ENCODE peak calls at places on chromosomes 7 and 10, in six cellular contexts. J is uterus, Q is neuronal stem cell, R is Peyer's patch, S is fibroblast of lung, L is kidney. P is an unnamed sample.

GRCh38 chr10:99450624-99451498 is 20.4 kb upstream of the GOT1 start:
- DNase-seq in J (no peak), L (no peak), Q (no peak), S (no peak), R (no peak), P (peak; percentile 25)

GRCh38 chr10:79367421-79368189 is 20.3 kb downstream of the PPIF start:
- DNase-seq in L (no peak), R (no peak), Q (no peak), J (no peak), S (peak; percentile 85), P (no peak)

GRCh38 chr7:43764807-43765491 is 6.5 kb downstream of the BLVRA start:
- DNase-seq in S (peak; percentile 51), Q (no peak), R (no peak), L (no peak), J (no peak), P (no peak)

GRCh38 chr10:93062499-93063216 is 2.1 kb downstream of the CYP26C1 start:
- DNase-seq in S (no peak), L (peak; percentile 70), Q (no peak), J (no peak), R (peak; percentile 65), P (peak; percentile 13)

GRCh38 chr7:117916309-117916708 is 43.1 kb upstream of the CTTNBP2 start:
- DNase-seq in R (no peak), S (no peak), J (no peak), L (no peak), Q (no peak), P (no peak)

GRCh38 chr10:34609287-34609940 is 205.7 kb downstream of the PARD3 start:
- DNase-seq in Q (no peak), S (no peak), J (no peak), R (no peak), L (no peak), P (no peak)

GRCh38 chr10:93501650-93502049 is 5.2 kb downstream of the CEP55 start:
- DNase-seq in R (no peak), L (no peak), Q (no peak), J (no peak), S (no peak), P (no peak)

GRCh38 chr7:140940866-140941265 is 16.1 kb upstream of the BRAF start:
- DNase-seq in R (no peak), J (no peak), Q (no peak), S (no peak), L (no peak), P (no peak)

GRCh38 chr7:142583424-142583823 is 165.8 kb upstream of the PRSS1 start:
- DNase-seq in J (no peak), R (no peak), S (peak; percentile 87), Q (no peak), L (no peak), P (no peak)

GRCh38 chr10:30591249-30591670 is 38.3 kb downstream of the LYZL2 start:
- DNase-seq in R (no peak), S (peak; percentile 30), Q (peak; percentile 57), J (peak; percentile 27), L (no peak), P (peak; percentile 19)

GRCh38 chr10:71990706-71991269 is 26.6 kb downstream of the CHST3 start:
- DNase-seq in L (no peak), J (no peak), Q (no peak), R (no peak), S (no peak), P (no peak)

GRCh38 chr10:79399242-79399831 is 46.1 kb downstream of the ZCCHC24 start:
- DNase-seq in S (peak; percentile 97), R (peak; percentile 69), Q (peak; percentile 30), L (peak; percentile 96), J (peak; percentile 94), P (peak; percentile 89)

GRCh38 chr10:112842832-112843360 is 107.2 kb upstream of the TCF7L2 start:
- DNase-seq in S (peak; percentile 1), Q (no peak), L (peak; percentile 87), R (no peak), J (peak; percentile 43), P (no peak)

GRCh38 chr7:73895626-73896025 is 34.7 kb downstream of the TMEM270 start:
- DNase-seq in R (no peak), S (peak; percentile 12), J (no peak), Q (no peak), L (no peak), P (no peak)

GRCh38 chr10:61964059-61964709 is 62.7 kb downstream of the ARID5B start:
- DNase-seq in R (no peak), Q (no peak), J (no peak), S (peak; percentile 15), L (no peak), P (no peak)

GRCh38 chr10:45235823-45236222 is 79.6 kb downstream of the OR13A1 start:
- DNase-seq in Q (no peak), S (peak; percentile 10), L (no peak), J (no peak), R (no peak), P (no peak)

GRCh38 chr10:14873090-14873760 is 5.4 kb upstream of the SUV39H2 start:
- DNase-seq in Q (no peak), J (no peak), R (no peak), S (peak; percentile 82), L (no peak), P (no peak)

GRCh38 chr7:66697451-66698438 is 42.8 kb upstream of the RABGEF1 start:
- DNase-seq in J (peak; percentile 52), Q (no peak), S (peak; percentile 76), R (no peak), L (no peak), P (peak; percentile 48)

GRCh38 chr7:150962743-150963399 is 15.2 kb downstream of the KCNH2 start:
- DNase-seq in L (no peak), R (peak; percentile 75), Q (no peak), J (peak; percentile 63), S (no peak), P (peak; percentile 70)

GRCh38 chr7:154553711-154554265 is 449.1 kb downstream of the PAXIP1 start:
- DNase-seq in L (no peak), S (no peak), Q (no peak), R (no peak), J (no peak), P (no peak)

GRCh38 chr10:26697163-26697921 is at the start of gene PDSS1:
- DNase-seq in J (peak; percentile 64), R (peak; percentile 88), Q (peak; percentile 53), L (peak; percentile 92), S (peak; percentile 62), P (peak; percentile 76)

GRCh38 chr10:101266396-101267298 is 37.4 kb upstream of the LBX1 start:
- DNase-seq in S (no peak), J (no peak), Q (no peak), R (no peak), L (no peak), P (no peak)

GRCh38 chr10:12703141-12703540 is 298.4 kb downstream of the CCDC3 start:
- DNase-seq in L (no peak), S (peak; percentile 63), J (no peak), Q (no peak), R (no peak), P (no peak)

GRCh38 chr7:92784935-92785334 is 51.4 kb downstream of the CDK6 start:
- DNase-seq in R (no peak), Q (no peak), L (no peak), S (no peak), J (no peak), P (no peak)

GRCh38 chr7:92782855-92783254 is 53.5 kb downstream of the CDK6 start:
- DNase-seq in J (no peak), S (no peak), Q (no peak), R (no peak), L (no peak), P (no peak)

GRCh38 chr7:92782236-92782635 is 54.1 kb downstream of the CDK6 start:
- DNase-seq in S (no peak), J (no peak), Q (no peak), L (no peak), R (no peak), P (no peak)

GRCh38 chr7:92781117-92781720 is 55.2 kb downstream of the CDK6 start:
- DNase-seq in R (no peak), J (peak; percentile 30), L (peak; percentile 79), S (peak; percentile 29), Q (no peak), P (peak; percentile 31)

DNA sequence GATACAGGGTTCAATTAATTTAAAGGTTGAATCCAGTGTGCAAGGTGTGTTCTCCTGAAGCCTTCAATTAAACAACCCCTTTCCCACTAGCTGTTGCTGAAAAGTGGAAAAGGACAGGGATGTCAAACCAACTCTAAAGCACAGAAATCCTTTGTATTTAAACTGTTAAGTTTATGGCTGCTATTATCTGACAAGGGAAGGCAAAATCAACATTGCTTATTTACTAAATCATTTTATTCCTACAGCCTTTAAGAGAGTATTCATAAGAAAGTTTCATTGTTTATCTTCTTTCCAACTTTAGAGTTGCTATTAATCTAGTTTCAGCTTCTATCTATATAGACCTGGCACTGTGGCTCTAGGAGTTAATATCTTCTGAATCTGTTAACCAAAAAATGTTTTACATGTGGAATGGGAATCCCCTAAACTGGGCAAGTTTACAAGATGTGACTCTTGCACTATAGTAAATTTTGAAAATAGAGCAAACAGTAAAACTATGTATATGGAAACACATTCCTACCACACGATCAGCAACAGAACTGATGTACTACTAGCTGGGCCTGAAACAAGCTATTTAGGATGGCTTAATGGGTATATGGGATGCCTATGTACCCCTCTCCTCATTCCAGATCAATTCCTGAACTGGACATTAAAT is 53.0 kb downstream of the CDK6 start:
- DNase-seq in Q (no peak), S (no peak), L (no peak), J (no peak), R (no peak), P (no peak)
- H3K4me1 ChIP-seq in Q (peaks cover 1% of the 10 kb centered on the region), S (peaks cover 10% of the 10 kb centered on the region), L (no peaks in the 10 kb centered on the region), J (no peaks in the 10 kb centered on the region), R (no peaks in the 10 kb centered on the region), P (peaks cover 39% of the 10 kb centered on the region)

GRCh38 chr10:129962092-129962494 is 2.0 kb downstream of the EBF3 start:
- DNase-seq in J (peak; percentile 8), L (no peak), R (no peak), Q (peak; percentile 26), S (no peak), P (no peak)
- H3K4me3 ChIP-seq in J (no peak overlapping the region), L (no peak overlapping the region), R (no peak overlapping the region), Q (no peak overlapping the region), S (no peak overlapping the region), P (peak overlapping the region; percentile 67)

DNA sequence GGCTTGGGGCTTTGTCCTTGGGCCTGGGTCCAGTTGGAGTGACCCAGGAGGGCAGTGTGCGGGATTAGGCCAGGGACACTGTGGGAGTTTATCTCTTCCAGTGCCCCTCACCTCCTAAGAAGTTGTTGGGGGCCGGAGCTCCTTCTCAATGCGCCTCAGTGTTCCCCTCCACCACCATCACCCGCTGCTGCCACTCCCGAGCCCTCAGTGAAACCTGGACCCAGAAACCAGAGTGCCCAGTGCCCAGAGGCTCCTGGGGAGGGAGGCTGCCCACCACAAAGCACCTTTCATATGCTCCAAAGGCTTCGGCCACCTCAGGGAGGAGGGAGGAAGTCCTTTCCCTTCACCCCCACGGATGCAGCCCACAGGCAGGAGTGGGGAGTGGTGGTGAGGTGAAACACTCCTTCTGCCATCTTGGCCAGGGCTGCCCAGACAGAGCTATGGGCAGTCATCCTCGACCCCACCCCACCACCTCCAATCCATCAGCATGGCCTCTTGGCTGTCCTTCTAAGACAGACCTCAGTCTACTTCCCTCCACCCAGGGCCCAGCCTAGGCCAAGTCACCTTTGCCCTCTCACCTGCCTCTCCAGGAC is 99.0 kb downstream of the SH3PXD2A start:
- DNase-seq in R (no peak), J (no peak), L (no peak), S (no peak), Q (no peak), P (no peak)
- H3K4me1 ChIP-seq in R (no peaks in the 10 kb centered on the region), J (peaks cover 8% of the 10 kb centered on the region), L (no peaks in the 10 kb centered on the region), S (peaks cover 28% of the 10 kb centered on the region), Q (peaks cover 21% of the 10 kb centered on the region), P (peaks cover 55% of the 10 kb centered on the region)

DNA sequence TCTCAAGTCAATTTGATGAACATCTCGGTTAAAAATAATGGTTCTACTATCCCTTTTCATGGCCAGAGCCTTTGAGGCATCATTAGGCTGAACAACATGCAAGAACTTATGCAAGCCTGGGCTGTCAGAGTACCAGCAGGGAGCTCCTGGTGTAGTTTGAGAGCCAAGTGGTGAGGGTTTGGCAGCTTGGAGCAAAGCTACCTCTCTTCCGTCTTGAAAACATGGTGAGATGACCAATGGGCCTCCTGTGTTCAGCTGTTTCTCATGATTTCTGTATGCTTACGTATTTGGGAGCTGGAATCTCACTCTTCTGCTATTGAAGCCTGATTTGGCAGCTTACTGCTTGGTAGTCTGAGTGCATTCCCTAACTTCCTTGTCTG is 150.4 kb downstream of the CXCL12 start:
- DNase-seq in S (peak; percentile 25), L (no peak), R (no peak), J (no peak), Q (peak; percentile 27), P (no peak)
- H3K4me3 ChIP-seq in S (no peak overlapping the region), L (no peak overlapping the region), R (no peak overlapping the region), J (no peak overlapping the region), Q (no peak overlapping the region), P (no peak overlapping the region)